ENCODE peak calls at places on chromosomes 11 and 22, in eight cellular contexts. S is HepG2, Y is SK-N-SH, B is GM23338, G is A549, W is HCT116, M is K562, R is GM12878. T is an unnamed sample. For H3K4me1, the result is how much of the 10 kb centered on the place peaks cover.

GRCh38 chr11:131478341-131478740 is 107.9 kb downstream of the NTM start:
- DNase-seq in B (no peak), Y (no peak), R (no peak), G (no peak), S (no peak), M (no peak), W (no peak), T (no peak)

GRCh38 chr22:33535937-33536875 is 384.1 kb downstream of the LARGE1 start:
- DNase-seq in G (no peak), S (no peak), B (no peak), R (no peak), M (no peak), W (no peak), Y (peak), T (no peak)

GRCh38 chr22:45329536-45329936 is 19.8 kb downstream of the FAM118A start:
- DNase-seq in Y (peak), G (no peak), B (no peak), W (no peak), M (no peak), R (no peak), S (no peak), T (no peak)

GRCh38 chr11:79418241-79418640 is 22.6 kb downstream of the TENM4 start:
- DNase-seq in W (no peak), B (no peak), G (no peak), R (no peak), S (no peak), Y (no peak), M (no peak), T (no peak)

GRCh38 chr22:20271114-20271994 is 3.2 kb upstream of the RTN4R start:
- DNase-seq in M (no peak), W (no peak), G (no peak), Y (no peak), R (no peak), B (no peak), S (no peak), T (no peak)

GRCh38 chr22:20946080-20946986 is 20.7 kb upstream of the AIFM3 start:
- DNase-seq in B (no peak), S (no peak), G (no peak), Y (no peak), W (no peak), R (no peak), M (no peak), T (no peak)

GRCh38 chr11:1267441-1268100 is 41.9 kb downstream of the TOLLIP start:
- DNase-seq in G (no peak), W (no peak), M (no peak), Y (no peak), S (no peak), B (no peak), R (no peak), T (no peak)

GRCh38 chr22:46068176-46068907 is 82.0 kb upstream of the PPARA start:
- DNase-seq in M (no peak), S (no peak), B (no peak), R (no peak), Y (no peak), G (no peak), W (no peak), T (no peak)

GRCh38 chr11:17724020-17724908 is 4.9 kb downstream of the MYOD1 start:
- DNase-seq in G (no peak), Y (no peak), S (no peak), M (no peak), B (no peak), R (no peak), W (no peak), T (no peak)

GRCh38 chr11:120471131-120471530 is 40.4 kb upstream of the GRIK4 start:
- DNase-seq in S (no peak), R (no peak), W (no peak), Y (no peak), M (no peak), B (no peak), G (no peak), T (no peak)

GRCh38 chr11:69115586-69116560 is 39.9 kb upstream of the SMIM38 start:
- DNase-seq in Y (no peak), R (no peak), S (no peak), G (no peak), B (no peak), W (no peak), M (peak), T (no peak)

GRCh38 chr11:103923473-103923931 is 112.9 kb upstream of the DDI1 start:
- DNase-seq in W (peak), Y (no peak), B (peak), M (no peak), S (peak), R (no peak), G (peak), T (no peak)

GRCh38 chr11:108693852-108694251 is 29.0 kb downstream of the DDX10 start:
- DNase-seq in M (no peak), S (no peak), B (no peak), W (no peak), R (no peak), G (no peak), Y (no peak), T (no peak)

GRCh38 chr11:117220568-117220967 is 11.3 kb downstream of the PCSK7 start:
- DNase-seq in G (no peak), M (no peak), S (no peak), R (no peak), B (no peak), Y (no peak), W (no peak), T (no peak)

GRCh38 chr22:46290121-46290842 is 6.4 kb upstream of the GTSE1 start:
- DNase-seq in M (no peak), S (no peak), B (no peak), Y (no peak), G (no peak), W (no peak), R (no peak), T (no peak)

GRCh38 chr11:36684840-36685800 is 87.1 kb upstream of the RAG2 start:
- DNase-seq in S (no peak), G (no peak), M (no peak), B (no peak), R (no peak), W (no peak), Y (no peak), T (no peak)

GRCh38 chr22:37203354-37204044 is 8.8 kb downstream of the SSTR3 start:
- DNase-seq in B (no peak), G (no peak), M (peak), R (no peak), S (no peak), Y (no peak), W (no peak), T (no peak)

GRCh38 chr22:19723165-19723989 is at the start of gene GP1BB:
- DNase-seq in W (no peak), B (peak), G (peak), M (peak), S (no peak), Y (no peak), R (no peak), T (no peak)

GRCh38 chr11:116580828-116581227 is 192.0 kb downstream of the BUD13 start:
- DNase-seq in Y (no peak), G (no peak), S (no peak), B (peak), W (no peak), R (no peak), M (no peak), T (no peak)

GRCh38 chr11:79417069-79417920 is 23.5 kb downstream of the TENM4 start:
- DNase-seq in R (no peak), S (no peak), M (no peak), G (no peak), W (no peak), Y (no peak), B (no peak), T (no peak)

GRCh38 chr11:68792400-68792955 is 41.2 kb upstream of the TESMIN start:
- DNase-seq in G (no peak), W (no peak), R (no peak), B (no peak), S (no peak), M (no peak), Y (no peak), T (no peak)

GRCh38 chr11:117445097-117445658 is 117.5 kb downstream of the CEP164 start:
- DNase-seq in M (no peak), W (no peak), B (no peak), Y (no peak), S (no peak), G (no peak), R (no peak), T (no peak)

GRCh38 chr11:76524919-76525318 is 80.1 kb downstream of the EMSY start:
- DNase-seq in R (no peak), M (no peak), G (peak), B (no peak), Y (no peak), S (peak), W (peak), T (no peak)

GRCh38 chr11:33542921-33543320 is 157.7 kb downstream of the C11orf91 start:
- DNase-seq in W (peak), B (peak), R (no peak), G (peak), S (peak), M (peak), Y (peak), T (peak)

GRCh38 chr11:123775274-123775673 is 21.0 kb upstream of the OR6X1 start:
- DNase-seq in Y (no peak), S (no peak), W (no peak), R (no peak), B (peak), G (no peak), M (no peak), T (no peak)

GRCh38 chr22:28560005-28560742 is 119.5 kb downstream of the TTC28 start:
- DNase-seq in B (no peak), M (peak), R (no peak), Y (no peak), W (no peak), G (peak), S (no peak), T (no peak)

GRCh38 chr11:210803-211180 is 3.3 kb downstream of the RIC8A start:
- DNase-seq in W (no peak), B (no peak), S (no peak), M (no peak), R (no peak), G (no peak), Y (no peak), T (no peak)

GRCh38 chr11:24760681-24761080 is 263.8 kb downstream of the LUZP2 start:
- DNase-seq in S (no peak), Y (no peak), G (no peak), R (no peak), B (no peak), M (no peak), W (no peak), T (no peak)

GRCh38 chr11:78417175-78417887 is at the start of gene GAB2:
- DNase-seq in B (no peak), W (no peak), R (no peak), Y (no peak), M (no peak), G (no peak), S (no peak), T (no peak)

GRCh38 chr11:118913411-118914125 is 12.2 kb downstream of the BCL9L start:
- DNase-seq in W (no peak), Y (no peak), R (no peak), B (no peak), S (no peak), M (no peak), G (no peak), T (no peak)

GRCh38 chr11:45993438-45994064 is 71.1 kb downstream of the LARGE2 start:
- DNase-seq in M (peak), W (no peak), B (peak), Y (no peak), S (no peak), G (no peak), R (no peak), T (no peak)

GRCh38 chr11:128506999-128507591 is 80.3 kb downstream of the ETS1 start:
- DNase-seq in S (no peak), R (no peak), B (peak), G (peak), M (no peak), W (no peak), Y (peak), T (no peak)

GRCh38 chr22:42283288-42284229 is 13.1 kb upstream of the TCF20 start:
- DNase-seq in M (peak), R (no peak), W (no peak), B (no peak), Y (peak), S (no peak), G (no peak), T (no peak)

GRCh38 chr11:20634044-20634443 is 34.6 kb downstream of the SLC6A5 start:
- DNase-seq in W (peak), Y (no peak), B (peak), S (no peak), G (peak), R (no peak), M (no peak), T (no peak)

GRCh38 chr11:86370922-86371614 is 3.6 kb upstream of the CCDC81 start:
- DNase-seq in S (peak), M (no peak), R (no peak), Y (no peak), W (no peak), B (peak), G (peak), T (no peak)

GRCh38 chr11:74646964-74647363 is 54.6 kb downstream of the POLD3 start:
- DNase-seq in Y (no peak), W (no peak), B (peak), M (no peak), G (no peak), S (no peak), R (no peak), T (no peak)
- H3K4me1 ChIP-seq in Y (under half), W (under half), B (under half), M (under half), G (under half), S (under half), R (under half), T (under half)

GRCh38 chr22:17131686-17132085 is 10.5 kb upstream of the TMEM121B start:
- DNase-seq in R (no peak), S (no peak), G (no peak), W (no peak), M (no peak), B (peak), Y (no peak), T (no peak)
- H3K4me3 ChIP-seq in R (no peak), S (no peak), G (no peak), W (no peak), M (no peak), B (no peak), Y (no peak), T (no peak)

DNA sequence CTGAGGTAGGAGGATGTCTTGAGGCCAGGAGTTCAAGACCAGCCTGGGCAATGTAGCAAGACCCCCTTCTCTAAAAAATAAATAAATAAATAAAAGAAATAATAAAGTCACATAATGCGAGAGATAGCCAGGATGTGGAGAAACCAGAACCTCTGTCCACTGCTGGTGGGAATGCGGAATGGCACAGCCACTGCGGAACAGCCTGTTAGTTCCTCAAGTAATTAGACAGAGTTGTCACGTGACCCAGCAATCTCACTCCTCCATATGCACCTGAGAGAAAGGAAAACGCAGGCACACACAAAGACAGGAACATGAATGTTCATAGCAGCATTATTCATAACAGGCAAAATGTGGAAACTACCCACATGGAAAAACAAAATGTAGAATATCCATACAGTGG is 27.5 kb downstream of the LIF start:
- DNase-seq in M (peak), Y (no peak), B (no peak), W (no peak), S (no peak), R (no peak), G (no peak), T (no peak)
- TF ChIP-seq REST in M (no peak), Y (no peak), B (no peak), W (no peak), S (no peak), R (no peak), G (no peak), T (no peak)

GRCh38 chr11:2379471-2380174 is 2.5 kb downstream of the CD81 start:
- DNase-seq in G (no peak), Y (no peak), B (no peak), R (no peak), W (no peak), S (no peak), M (no peak), T (no peak)
- H3K4me1 ChIP-seq in G (half or more), Y (under half), B (under half), R (under half), W (half or more), S (under half), M (half or more), T (under half)